ENCODE peak calls at places on chromosomes 12 and 14, in five cellular contexts. One of them, this sample, is unnamed.
A peak's percentile ranks its signal among the peaks of the same experiment; 100 is the strongest.

GRCh38 chr14:104856157-104856868 is 8.8 kb upstream of the CEP170B start:
- DNase-seq in aorta: no peak
- DNase-seq in neural crest cell: no peak
- DNase-seq in Ammon's horn: no peak
- DNase-seq in activated CD4-positive, alpha-beta T cell treated with anti-CD3 and anti-CD28 coated beads, Interleukin-2, amount 50 U/mL, for 24 hours: no peak
- DNase-seq in this sample: no peak

GRCh38 chr12:92614502-92614901 is 88.3 kb upstream of the PLEKHG7 start:
- DNase-seq in Ammon's horn: no peak
- DNase-seq in aorta: no peak
- DNase-seq in neural crest cell: no peak
- DNase-seq in activated CD4-positive, alpha-beta T cell treated with anti-CD3 and anti-CD28 coated beads, Interleukin-2, amount 50 U/mL, for 24 hours: no peak
- DNase-seq in this sample: no peak

GRCh38 chr14:51209457-51209856 is 30.6 kb upstream of the TMX1 start:
- DNase-seq in neural crest cell: no peak
- DNase-seq in activated CD4-positive, alpha-beta T cell treated with anti-CD3 and anti-CD28 coated beads, Interleukin-2, amount 50 U/mL, for 24 hours: no peak
- DNase-seq in Ammon's horn: no peak
- DNase-seq in aorta: no peak
- DNase-seq in this sample: no peak

GRCh38 chr12:89521348-89522238 is 3.0 kb downstream of the GALNT4 start:
- DNase-seq in aorta: no peak
- DNase-seq in activated CD4-positive, alpha-beta T cell treated with anti-CD3 and anti-CD28 coated beads, Interleukin-2, amount 50 U/mL, for 24 hours: no peak
- DNase-seq in Ammon's horn: no peak
- DNase-seq in neural crest cell: no peak
- DNase-seq in this sample: no peak

GRCh38 chr12:2550470-2551090 is 244.2 kb upstream of the FKBP4 start:
- DNase-seq in aorta: no peak
- DNase-seq in neural crest cell: no peak
- DNase-seq in activated CD4-positive, alpha-beta T cell treated with anti-CD3 and anti-CD28 coated beads, Interleukin-2, amount 50 U/mL, for 24 hours: no peak
- DNase-seq in Ammon's horn: no peak
- DNase-seq in this sample: no peak

GRCh38 chr14:22326001-22326400 is 263.0 kb downstream of the DAD1 start:
- DNase-seq in activated CD4-positive, alpha-beta T cell treated with anti-CD3 and anti-CD28 coated beads, Interleukin-2, amount 50 U/mL, for 24 hours: no peak
- DNase-seq in aorta: no peak
- DNase-seq in Ammon's horn: no peak
- DNase-seq in neural crest cell: no peak
- DNase-seq in this sample: no peak

GRCh38 chr12:81644503-81644902 is 114.6 kb downstream of the PPFIA2 start:
- DNase-seq in Ammon's horn: peak; percentile 60
- DNase-seq in aorta: no peak
- DNase-seq in neural crest cell: no peak
- DNase-seq in activated CD4-positive, alpha-beta T cell treated with anti-CD3 and anti-CD28 coated beads, Interleukin-2, amount 50 U/mL, for 24 hours: no peak
- DNase-seq in this sample: peak; percentile 16

GRCh38 chr12:6374028-6374780 is 1.2 kb downstream of the SCNN1A start:
- DNase-seq in Ammon's horn: no peak
- DNase-seq in neural crest cell: no peak
- DNase-seq in activated CD4-positive, alpha-beta T cell treated with anti-CD3 and anti-CD28 coated beads, Interleukin-2, amount 50 U/mL, for 24 hours: no peak
- DNase-seq in aorta: no peak
- DNase-seq in this sample: no peak

GRCh38 chr12:95605087-95605486 is 53.8 kb upstream of the USP44 start:
- DNase-seq in activated CD4-positive, alpha-beta T cell treated with anti-CD3 and anti-CD28 coated beads, Interleukin-2, amount 50 U/mL, for 24 hours: no peak
- DNase-seq in Ammon's horn: no peak
- DNase-seq in aorta: no peak
- DNase-seq in neural crest cell: no peak
- DNase-seq in this sample: no peak

GRCh38 chr14:95871531-95871930 is 5.1 kb upstream of the TUNAR start:
- DNase-seq in activated CD4-positive, alpha-beta T cell treated with anti-CD3 and anti-CD28 coated beads, Interleukin-2, amount 50 U/mL, for 24 hours: no peak
- DNase-seq in aorta: no peak
- DNase-seq in Ammon's horn: no peak
- DNase-seq in neural crest cell: no peak
- DNase-seq in this sample: no peak

This sample was measured in Calu3.